ENCODE peak calls at places on chromosomes 5 and 9, in five cellular contexts. F is heart left ventricle, L is stomach, X is transverse colon, Y is ovary. E is an unnamed sample.

GRCh38 chr9:221989-222776 is 7.5 kb downstream of the DOCK8 start:
- DNase-seq in X (no peak), F (no peak), Y (no peak), L (no peak), E (no peak)

GRCh38 chr5:146107901-146108300 is 2.5 kb upstream of the PLAC8L1 start:
- DNase-seq in L (no peak), F (no peak), Y (no peak), X (no peak), E (no peak)

GRCh38 chr9:78620303-78620702 is 323.4 kb downstream of the PSAT1 start:
- DNase-seq in L (no peak), X (no peak), Y (no peak), F (no peak), E (no peak)

GRCh38 chr9:100350188-100350587 is 2.6 kb downstream of the TEX10 start:
- DNase-seq in L (no peak), X (no peak), F (no peak), Y (no peak), E (peak; percentile 13)

GRCh38 chr5:170503970-170504525 is at the start of gene KCNIP1:
- DNase-seq in L (no peak), X (no peak), Y (no peak), F (no peak), E (no peak)

GRCh38 chr5:115379622-115380344 is 83.3 kb upstream of the CCDC112 start:
- DNase-seq in X (peak; percentile 32), F (no peak), L (peak; percentile 75), Y (no peak), E (no peak)

GRCh38 chr9:134928796-134929559 is 11.3 kb upstream of the FCN1 start:
- DNase-seq in X (peak; percentile 39), Y (no peak), L (no peak), F (peak; percentile 61), E (no peak)

GRCh38 chr9:131598121-131598520 is 52.8 kb downstream of the PRRT1B start:
- DNase-seq in F (peak; percentile 70), X (peak; percentile 37), Y (no peak), L (peak; percentile 41), E (no peak)

GRCh38 chr9:119368681-119369581 is at the start of gene BRINP1:
- DNase-seq in Y (no peak), L (no peak), X (no peak), F (peak; percentile 28), E (no peak)

GRCh38 chr5:6581559-6582426 is 51.1 kb downstream of the NSUN2 start:
- DNase-seq in Y (no peak), F (no peak), X (no peak), L (no peak), E (no peak)

GRCh38 chr5:27318701-27319100 is 280.3 kb upstream of the CDH9 start:
- DNase-seq in F (no peak), X (no peak), L (no peak), Y (no peak), E (no peak)

GRCh38 chr9:100160021-100160420 is 61.0 kb downstream of the INVS start:
- DNase-seq in X (no peak), L (no peak), Y (no peak), F (no peak), E (no peak)

GRCh38 chr9:36149197-36149596 is 12.7 kb downstream of the GLIPR2 start:
- DNase-seq in Y (no peak), F (peak; percentile 44), L (no peak), X (no peak), E (no peak)

GRCh38 chr9:134661791-134662142 is 20.2 kb downstream of the COL5A1 start:
- DNase-seq in F (peak; percentile 52), Y (no peak), L (no peak), X (peak; percentile 23), E (no peak)

GRCh38 chr9:134358968-134359319 is 32.7 kb downstream of the RXRA start:
- DNase-seq in F (no peak), Y (no peak), X (no peak), L (no peak), E (no peak)

GRCh38 chr5:172868924-172869565 is 35.0 kb downstream of the ERGIC1 start:
- DNase-seq in L (peak; percentile 72), Y (peak; percentile 85), F (peak; percentile 91), X (peak; percentile 67), E (no peak)

GRCh38 chr5:66896207-66896606 is 300.0 kb downstream of the MAST4 start:
- DNase-seq in F (no peak), X (no peak), L (no peak), Y (no peak), E (peak; percentile 68)

GRCh38 chr9:130731355-130731754 is 37.8 kb downstream of the EXOSC2 start:
- DNase-seq in L (no peak), Y (no peak), F (no peak), X (no peak), E (no peak)

GRCh38 chr5:34717426-34718327 is 61.5 kb downstream of the RAI14 start:
- DNase-seq in F (no peak), Y (no peak), X (no peak), L (no peak), E (no peak)

GRCh38 chr5:163379298-163380155 is 57.9 kb upstream of the CCNG1 start:
- DNase-seq in L (no peak), X (no peak), Y (no peak), F (no peak), E (peak; percentile 4)

GRCh38 chr9:99921875-99922710 is 15.6 kb downstream of the STX17 start:
- DNase-seq in L (no peak), X (no peak), Y (no peak), F (no peak), E (peak; percentile 24)

GRCh38 chr5:139845846-139846681 is 50.5 kb downstream of the PSD2 start:
- DNase-seq in Y (peak; percentile 22), F (no peak), L (no peak), X (no peak), E (no peak)

GRCh38 chr9:91395106-91395552 is 28.5 kb downstream of the NFIL3 start:
- DNase-seq in Y (no peak), X (no peak), L (no peak), F (no peak), E (no peak)

GRCh38 chr5:180647941-180648500 is 1.4 kb downstream of the FLT4 start:
- DNase-seq in X (no peak), Y (no peak), L (no peak), F (no peak), E (no peak)

GRCh38 chr9:137987244-137988030 is 109.9 kb downstream of the CACNA1B start:
- DNase-seq in Y (no peak), L (no peak), X (no peak), F (no peak), E (no peak)

GRCh38 chr5:132394681-132395259 is 25.3 kb downstream of the SLC22A5 start:
- DNase-seq in X (no peak), Y (no peak), L (no peak), F (no peak), E (no peak)

DNA sequence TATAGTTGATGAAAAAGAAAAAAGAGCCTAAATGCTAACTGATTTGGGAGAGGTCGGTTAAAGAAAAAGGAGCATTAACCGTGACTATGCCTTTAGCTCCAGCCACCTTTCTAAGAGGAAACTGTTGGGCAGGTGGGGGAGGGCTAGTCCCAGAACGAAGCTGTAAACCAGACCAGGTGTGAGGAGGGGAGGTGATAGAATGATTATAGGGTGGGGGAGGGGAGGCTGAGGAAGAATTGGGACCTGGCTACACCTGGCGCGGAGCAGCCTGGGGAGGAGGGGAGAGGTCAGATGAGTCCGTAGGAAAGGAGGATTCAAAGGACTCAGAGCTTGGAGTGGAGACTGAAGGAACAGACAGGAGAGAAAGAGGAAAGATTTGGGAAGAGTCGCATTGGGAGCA is 73.4 kb downstream of the PHAX start:
- DNase-seq in X (peak; percentile 51), F (no peak), L (no peak), Y (no peak), E (no peak)
- TF ChIP-seq POLR2A in X (no peak), F (no peak), L (no peak), Y (no peak), E (no peak)

DNA sequence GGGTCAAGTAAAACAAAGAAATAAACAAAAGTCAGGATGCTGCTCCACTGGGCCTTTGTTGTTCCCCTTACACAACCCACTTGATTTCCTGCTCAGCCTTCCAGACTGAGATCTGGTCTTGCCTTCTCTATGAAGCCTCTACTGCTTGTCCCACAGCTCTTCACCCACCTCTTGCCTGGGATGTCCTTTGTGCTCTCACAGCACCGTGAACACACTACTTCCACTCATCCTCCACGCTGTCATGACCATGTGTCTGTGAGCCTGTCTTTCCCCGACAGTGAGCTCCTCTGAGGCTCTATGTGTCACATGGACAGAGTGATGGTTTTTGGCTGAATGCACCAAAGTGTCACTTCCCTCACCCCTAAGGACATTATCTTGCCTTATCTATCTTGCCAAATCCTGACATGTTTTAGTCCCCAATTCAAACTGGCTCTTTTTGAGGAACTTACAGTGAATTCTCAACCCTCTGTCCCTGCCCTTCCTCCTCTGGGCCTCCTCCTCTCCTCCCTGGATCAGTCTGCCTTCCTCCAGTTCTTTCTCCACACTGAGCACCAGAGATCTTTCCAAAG is 11.3 kb downstream of the PHYKPL start:
- DNase-seq in L (no peak), Y (no peak), F (no peak), X (peak; percentile 3), E (no peak)
- TF ChIP-seq POLR2A in L (no peak), Y (no peak), F (no peak), X (no peak), E (peak; percentile 22)

DNA sequence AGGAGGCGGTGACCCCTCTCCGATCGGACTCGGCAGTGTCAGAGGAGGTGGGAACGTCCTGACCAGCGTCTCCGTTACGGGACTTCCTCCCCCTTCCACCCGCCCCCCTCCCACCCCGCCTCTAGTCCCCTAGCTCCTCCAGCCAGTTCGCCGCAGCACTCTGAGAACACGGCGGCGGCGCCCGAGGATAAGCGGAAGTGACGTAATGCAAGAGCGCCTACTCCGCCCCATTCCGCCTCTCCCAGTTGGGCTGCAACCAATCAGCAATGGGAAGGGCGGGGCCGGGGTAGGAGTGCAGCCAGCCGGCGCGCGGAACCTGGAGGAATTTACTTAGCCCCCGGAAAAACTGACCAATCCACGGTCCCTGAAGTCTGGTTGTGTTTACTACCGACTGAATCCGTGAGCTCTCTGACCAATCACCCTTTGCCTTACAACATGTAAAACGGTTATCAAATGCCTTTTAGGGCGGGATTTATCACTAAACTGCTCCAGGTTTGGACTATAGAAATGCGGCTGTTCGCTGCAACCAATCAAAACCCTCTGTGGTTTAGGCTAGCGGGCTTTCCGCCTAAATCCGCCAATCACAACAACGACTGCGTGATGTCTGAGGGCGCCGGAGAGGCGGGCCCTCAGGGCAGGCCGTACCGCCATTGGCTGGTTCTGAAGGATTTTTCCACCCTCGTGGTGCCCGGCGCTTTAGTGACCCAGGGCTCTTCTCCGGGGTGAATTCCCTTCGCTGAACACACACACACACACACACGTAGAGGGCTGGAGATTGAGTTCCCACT is at the start of gene ZBTB5:
- DNase-seq in L (peak; percentile 99), X (peak; percentile 99), F (peak; percentile 99), Y (peak; percentile 98), E (peak; percentile 100)
- TF ChIP-seq POLR2A in L (no peak), X (no peak), F (no peak), Y (peak; percentile 59), E (peak; percentile 72)

DNA sequence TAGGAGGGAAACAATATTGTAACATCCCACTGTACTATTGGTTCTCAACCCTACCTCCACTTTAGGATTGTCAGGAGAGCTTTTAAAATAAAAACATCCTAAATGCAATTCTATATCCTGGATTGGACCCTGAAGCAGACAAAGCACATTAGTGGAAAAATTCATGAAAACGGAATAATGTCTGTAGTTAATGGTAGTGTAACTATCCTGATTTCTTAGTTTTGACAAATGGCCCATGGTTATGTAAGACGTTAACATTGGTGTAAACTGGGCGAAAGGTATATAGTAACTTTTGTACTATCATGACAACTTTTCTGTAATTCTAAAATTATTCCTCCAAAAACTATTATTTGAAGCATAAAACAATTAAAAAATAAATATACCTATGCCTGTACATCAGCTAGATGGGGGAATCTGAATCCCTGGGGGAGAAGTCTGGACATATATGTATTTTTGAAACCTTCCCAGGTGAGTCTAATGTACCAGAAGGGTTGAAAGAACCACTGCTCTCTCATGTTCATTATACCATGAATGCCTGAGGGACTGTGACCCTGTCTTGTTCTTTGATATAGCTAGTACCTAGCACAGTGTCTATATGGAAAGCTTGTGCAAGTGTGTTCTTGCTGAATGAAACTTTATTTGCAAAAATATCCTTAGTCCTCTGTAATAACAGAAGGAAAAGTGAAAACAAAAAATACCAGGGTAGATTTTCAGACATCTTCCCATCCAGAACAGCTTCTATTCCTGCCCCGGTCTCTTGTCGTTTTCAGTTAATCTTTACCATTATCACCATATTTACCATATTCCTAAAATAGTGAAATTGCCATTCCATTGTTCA is 3.4 kb upstream of the TRMO start:
- DNase-seq in X (no peak), Y (no peak), L (no peak), F (no peak), E (no peak)
- TF ChIP-seq POLR2A in X (no peak), Y (no peak), L (no peak), F (no peak), E (peak; percentile 45)